ENCODE peak calls at places on chromosomes 1 and 21, in seven cellular contexts. V, E, D, Z, Y, H and K are unnamed samples.

GRCh38 chr1:163406787-163407186 is 85.0 kb downstream of the NUF2 start:
- DNase-seq in V (no peak), E (no peak), D (no peak), Z (no peak), Y (no peak), H (no peak), K (no peak)

GRCh38 chr1:178282949-178283367 is 189.1 kb downstream of the RASAL2 start:
- DNase-seq in V (peak), E (no peak), D (no peak), Z (peak), Y (no peak), H (no peak), K (no peak)

GRCh38 chr1:32337855-32338636 is 2.0 kb upstream of the MARCKSL1 start:
- DNase-seq in V (no peak), E (no peak), D (no peak), Z (no peak), Y (no peak), H (peak), K (no peak)

GRCh38 chr1:87805661-87806376 is 477.1 kb downstream of the LMO4 start:
- DNase-seq in V (peak), E (no peak), D (no peak), Z (peak), Y (no peak), H (peak), K (no peak)

GRCh38 chr1:229186373-229187056 is 84.4 kb upstream of the RAB4A start:
- DNase-seq in V (no peak), E (no peak), D (no peak), Z (no peak), Y (no peak), H (no peak), K (no peak)

GRCh38 chr1:55685560-55685959 is 470.4 kb upstream of the USP24 start:
- DNase-seq in V (no peak), E (peak), D (no peak), Z (no peak), Y (no peak), H (no peak), K (no peak)

GRCh38 chr21:19461481-19462205 is 1058.1 kb upstream of the TMPRSS15 start:
- DNase-seq in V (no peak), E (no peak), D (no peak), Z (no peak), Y (no peak), H (no peak), K (no peak)

GRCh38 chr1:179046808-179047636 is 21.3 kb downstream of the FAM20B start:
- DNase-seq in V (no peak), E (no peak), D (no peak), Z (no peak), Y (no peak), H (no peak), K (no peak)

GRCh38 chr1:202966006-202966904 is 802 bp downstream of the CYB5R1 start:
- DNase-seq in V (no peak), E (no peak), D (peak), Z (no peak), Y (no peak), H (no peak), K (no peak)

GRCh38 chr1:9436258-9436657 is 103.0 kb upstream of the SLC25A33 start:
- DNase-seq in V (no peak), E (no peak), D (no peak), Z (peak), Y (no peak), H (no peak), K (no peak)

GRCh38 chr1:99018313-99018712 is 13.7 kb upstream of the PLPPR5 start:
- DNase-seq in V (no peak), E (no peak), D (no peak), Z (no peak), Y (no peak), H (no peak), K (no peak)

GRCh38 chr1:66243548-66244130 is 290.3 kb upstream of the SGIP1 start:
- DNase-seq in V (no peak), E (no peak), D (no peak), Z (no peak), Y (no peak), H (no peak), K (no peak)

GRCh38 chr1:30525980-30526651 is 197.3 kb downstream of the MATN1 start:
- DNase-seq in V (peak), E (peak), D (peak), Z (peak), Y (peak), H (peak), K (no peak)

GRCh38 chr21:46023126-46023985 is 41.8 kb downstream of the COL6A1 start:
- DNase-seq in V (no peak), E (no peak), D (no peak), Z (no peak), Y (no peak), H (no peak), K (no peak)

GRCh38 chr1:65232402-65233122 is 76.8 kb upstream of the DNAJC6 start:
- DNase-seq in V (no peak), E (no peak), D (no peak), Z (no peak), Y (no peak), H (no peak), K (no peak)

GRCh38 chr21:27761623-27762022 is 794.7 kb upstream of the ADAMTS5 start:
- DNase-seq in V (no peak), E (no peak), D (no peak), Z (no peak), Y (no peak), H (no peak), K (no peak)

GRCh38 chr1:186142159-186142558 is 232.9 kb downstream of the TPR start:
- DNase-seq in V (no peak), E (no peak), D (no peak), Z (no peak), Y (no peak), H (no peak), K (no peak)

GRCh38 chr21:37193006-37193405 is 74.1 kb downstream of the VPS26C start:
- DNase-seq in V (no peak), E (no peak), D (no peak), Z (no peak), Y (no peak), H (no peak), K (no peak)

GRCh38 chr1:184567016-184567415 is 180.2 kb downstream of the C1orf21 start:
- DNase-seq in V (no peak), E (no peak), D (no peak), Z (no peak), Y (no peak), H (no peak), K (no peak)

GRCh38 chr1:84776639-84777038 is 86.4 kb upstream of the SSX2IP start:
- DNase-seq in V (no peak), E (no peak), D (no peak), Z (no peak), Y (no peak), H (no peak), K (no peak)

GRCh38 chr1:25503551-25504426 is 39.6 kb upstream of the LDLRAP1 start:
- DNase-seq in V (no peak), E (peak), D (peak), Z (peak), Y (no peak), H (peak), K (peak)

GRCh38 chr21:45588086-45588825 is 46.0 kb upstream of the SLC19A1 start:
- DNase-seq in V (no peak), E (no peak), D (peak), Z (no peak), Y (no peak), H (no peak), K (no peak)

GRCh38 chr1:70427976-70428375 is 16.9 kb downstream of the CTH start:
- DNase-seq in V (no peak), E (no peak), D (no peak), Z (no peak), Y (no peak), H (no peak), K (no peak)

GRCh38 chr1:26034504-26035202 is 11.3 kb downstream of the SLC30A2 start:
- DNase-seq in V (no peak), E (no peak), D (no peak), Z (no peak), Y (no peak), H (peak), K (no peak)

GRCh38 chr1:201481761-201482493 is 12.9 kb upstream of the PHLDA3 start:
- DNase-seq in V (no peak), E (peak), D (peak), Z (peak), Y (peak), H (peak), K (peak)

GRCh38 chr1:115251856-115252255 is 86.2 kb downstream of the NGF start:
- DNase-seq in V (peak), E (no peak), D (no peak), Z (no peak), Y (no peak), H (no peak), K (no peak)

GRCh38 chr1:178713270-178713669 is 11.8 kb upstream of the RALGPS2 start:
- DNase-seq in V (no peak), E (no peak), D (no peak), Z (no peak), Y (no peak), H (no peak), K (no peak)

GRCh38 chr1:175801979-175802378 is 58.6 kb upstream of the TNR start:
- DNase-seq in V (no peak), E (no peak), D (no peak), Z (no peak), Y (no peak), H (no peak), K (no peak)

GRCh38 chr1:81391100-81391828 is 409.5 kb upstream of the ADGRL2 start:
- DNase-seq in V (no peak), E (no peak), D (no peak), Z (no peak), Y (no peak), H (no peak), K (no peak)

DNA sequence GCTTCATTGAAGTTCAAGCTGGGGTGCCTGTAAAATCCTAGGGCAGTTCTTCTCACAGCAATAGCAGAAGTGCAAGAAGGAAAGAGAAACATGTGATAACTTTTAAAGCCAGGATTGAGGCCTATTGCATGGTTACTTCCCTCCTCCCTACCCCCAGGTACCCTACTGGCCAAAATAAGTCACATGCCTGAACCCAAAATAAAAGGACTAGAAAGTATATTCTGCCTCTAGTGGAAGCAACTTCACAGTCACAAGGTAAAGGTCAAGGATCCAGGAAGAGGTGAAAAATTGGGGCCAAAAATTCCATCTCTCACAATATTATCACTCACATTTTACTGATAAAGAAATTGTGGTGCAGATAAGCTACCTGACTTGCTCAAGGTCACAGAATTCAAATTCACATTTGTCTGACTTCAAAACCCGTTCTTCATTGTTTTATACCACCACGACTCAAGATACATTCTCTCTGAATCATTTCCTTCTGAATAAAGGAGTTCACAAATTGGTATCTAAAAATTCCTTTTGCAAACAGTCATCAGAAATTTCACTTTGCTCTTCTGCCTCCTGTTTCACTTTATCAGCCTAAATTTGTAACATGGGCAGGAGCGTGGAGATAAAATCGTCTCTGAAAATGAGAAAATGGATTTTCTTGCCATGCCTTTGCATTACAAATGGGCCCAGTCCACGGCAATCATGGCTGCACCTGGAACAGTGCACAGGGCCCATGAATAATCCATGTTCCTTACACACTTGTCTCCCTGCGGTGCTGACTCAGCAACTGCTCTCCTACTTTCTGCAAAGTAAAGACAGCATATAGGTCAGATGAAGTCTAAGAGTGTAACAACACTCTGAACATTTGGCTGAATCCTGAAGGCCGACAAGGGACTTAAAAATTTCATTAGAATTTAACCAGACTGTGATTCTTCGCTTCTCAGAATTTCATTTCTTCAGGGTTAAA is 485.3 kb upstream of the NFIA start:
- DNase-seq in V (peak), E (no peak), D (no peak), Z (no peak), Y (no peak), H (no peak), K (no peak)
- TF ChIP-seq CTCF in V (no peak), E (no peak), D (no peak), Z (no peak), Y (no peak), H (no peak), K (no peak)

GRCh38 chr1:154956557-154956956 is 658 bp upstream of the PBXIP1 start:
- DNase-seq in V (no peak), E (peak), D (no peak), Z (no peak), Y (peak), H (no peak), K (no peak)

GRCh38 chr1:154954541-154954940 is 1.4 kb downstream of the PBXIP1 start:
- DNase-seq in V (no peak), E (no peak), D (no peak), Z (no peak), Y (no peak), H (no peak), K (no peak)

GRCh38 chr1:154957258-154957657 is 1.4 kb upstream of the PBXIP1 start:
- DNase-seq in V (no peak), E (no peak), D (no peak), Z (no peak), Y (peak), H (no peak), K (no peak)

GRCh38 chr1:154955039-154955717 is 721 bp downstream of the PBXIP1 start:
- DNase-seq in V (peak), E (no peak), D (no peak), Z (peak), Y (peak), H (no peak), K (peak)

GRCh38 chr1:154955718-154956513 is at the start of gene PBXIP1:
- DNase-seq in V (peak), E (peak), D (no peak), Z (peak), Y (peak), H (peak), K (peak)
- TF ChIP-seq CTCF in V (peak), E (no peak), D (peak), Z (peak), Y (no peak), H (peak), K (no peak)

DNA sequence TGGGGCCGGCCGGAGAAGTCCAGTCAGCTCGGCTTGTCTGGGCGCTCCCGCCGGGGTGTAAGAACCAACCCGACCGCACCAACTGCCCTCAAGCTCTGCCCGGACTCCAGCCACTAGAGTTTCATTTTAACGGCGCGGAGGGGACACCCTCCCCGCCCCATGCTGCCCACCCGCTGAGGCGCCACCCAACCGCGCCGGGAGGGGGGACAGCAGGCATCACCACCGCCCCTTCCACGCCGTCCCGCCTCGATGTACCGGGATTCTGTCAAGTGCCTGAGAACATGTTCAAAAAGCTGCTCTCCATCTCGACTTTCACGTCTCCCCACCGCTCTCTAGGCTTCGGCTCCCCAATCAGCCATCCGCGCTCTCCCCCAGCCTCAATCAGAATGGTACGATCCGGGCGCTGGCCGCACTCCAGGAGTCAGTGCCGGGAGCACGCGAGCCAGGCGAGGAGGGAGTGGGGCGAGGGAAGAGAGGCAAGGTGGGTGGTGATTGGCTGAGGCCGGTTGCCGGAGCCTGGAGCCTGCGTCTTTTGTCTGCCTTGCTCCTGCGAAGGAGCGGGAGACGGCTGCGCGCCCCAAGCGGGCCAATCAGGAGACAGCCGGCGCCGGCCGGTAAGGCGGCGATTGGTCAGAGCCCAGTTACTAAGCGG is at the start of gene PIK3R3:
- DNase-seq in V (peak), E (peak), D (peak), Z (peak), Y (peak), H (peak), K (peak)
- TF ChIP-seq CTCF in V (no peak), E (peak), D (peak), Z (no peak), Y (no peak), H (no peak), K (no peak)

DNA sequence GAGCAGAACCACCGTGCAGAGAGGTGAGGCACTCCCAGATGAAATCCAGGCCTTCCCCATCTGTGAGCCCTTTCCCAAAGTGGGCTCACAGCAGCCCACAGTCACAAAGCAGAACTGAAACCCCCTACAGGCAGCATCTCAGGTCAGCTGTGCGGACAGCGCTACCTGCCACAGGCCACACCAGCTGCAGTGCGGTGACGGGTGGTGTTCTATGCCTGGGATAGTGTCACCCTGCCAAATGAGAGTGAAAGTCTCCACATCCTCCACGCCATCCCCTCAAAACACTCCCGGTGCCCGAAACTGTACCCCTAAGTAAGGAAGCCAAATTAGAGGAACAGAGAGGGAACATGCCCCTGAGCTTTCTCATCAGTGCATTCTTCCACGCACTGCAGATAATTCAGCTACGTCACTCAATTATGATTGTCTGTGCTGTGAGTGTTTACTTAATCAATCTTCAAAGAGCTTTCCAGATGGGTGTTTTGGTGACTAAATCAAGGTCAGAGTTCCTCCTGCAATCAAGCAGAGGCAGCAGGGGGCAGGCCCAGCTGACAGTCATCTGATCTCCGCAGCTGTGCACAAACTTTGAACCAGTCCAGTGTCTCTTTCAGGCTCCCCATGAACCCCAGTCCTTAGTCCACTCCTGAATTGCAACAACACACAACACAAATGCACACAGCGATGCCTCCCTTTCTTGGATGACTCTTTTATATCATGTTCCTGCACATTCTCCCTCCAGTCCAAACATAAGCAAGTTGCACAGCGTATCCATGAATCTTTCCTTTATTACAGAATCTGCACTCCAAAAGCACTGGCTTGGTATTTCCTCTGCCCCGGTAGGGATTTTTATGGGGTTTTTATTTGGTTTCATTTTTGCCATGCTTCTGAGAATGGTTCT is 150.0 kb downstream of the TOMM20 start:
- DNase-seq in V (no peak), E (peak), D (peak), Z (peak), Y (peak), H (no peak), K (no peak)
- TF ChIP-seq CTCF in V (no peak), E (peak), D (no peak), Z (no peak), Y (no peak), H (no peak), K (no peak)

GRCh38 chr1:182718311-182718710 is 33.9 kb upstream of the RGS8 start:
- DNase-seq in V (no peak), E (no peak), D (no peak), Z (peak), Y (no peak), H (no peak), K (no peak)
- TF ChIP-seq CTCF in V (peak), E (no peak), D (no peak), Z (no peak), Y (no peak), H (no peak), K (no peak)

GRCh38 chr1:150234647-150235435 is 1.1 kb downstream of the ANP32E start:
- DNase-seq in V (peak), E (peak), D (peak), Z (peak), Y (peak), H (peak), K (peak)
- TF ChIP-seq CTCF in V (no peak), E (peak), D (no peak), Z (no peak), Y (no peak), H (no peak), K (no peak)

GRCh38 chr1:102435483-102435882 is 438.8 kb upstream of the OLFM3 start:
- DNase-seq in V (no peak), E (no peak), D (no peak), Z (no peak), Y (no peak), H (no peak), K (no peak)

GRCh38 chr1:102431253-102431652 is 434.5 kb upstream of the OLFM3 start:
- DNase-seq in V (no peak), E (no peak), D (no peak), Z (no peak), Y (no peak), H (no peak), K (no peak)

GRCh38 chr1:102434421-102434820 is 437.7 kb upstream of the OLFM3 start:
- DNase-seq in V (no peak), E (no peak), D (no peak), Z (peak), Y (no peak), H (no peak), K (peak)
- TF ChIP-seq CTCF in V (peak), E (no peak), D (no peak), Z (no peak), Y (no peak), H (no peak), K (peak)